ENCODE peak calls at places on chromosomes 5 and 9, in nine cellular contexts. H is NCI-H1105 treated with DMSO at 0.1 percent for 48 hours, M is kidney tubule cell, W is amygdala, C is HuH-7.5, I is Calu3, S is ACHN, A is AG04450, V is NCI-H187. Y is an unnamed sample.

GRCh38 chr9:69745716-69746538 is 13.9 kb downstream of the PTAR1 start:
- DNase-seq in H (no peak), M (no peak), W (no peak), C (no peak), I (no peak), S (peak), A (no peak), V (no peak), Y (no peak)

GRCh38 chr5:53481887-53482716 is 1.7 kb downstream of the FST start:
- DNase-seq in H (peak), M (peak), W (no peak), C (peak), I (peak), S (peak), A (no peak), V (no peak), Y (no peak)

GRCh38 chr9:131274674-131275331 is 1.5 kb downstream of the FAM78A start:
- DNase-seq in H (no peak), M (no peak), W (no peak), C (no peak), I (no peak), S (no peak), A (no peak), V (no peak), Y (no peak)

GRCh38 chr5:10423009-10423408 is 18.7 kb upstream of the ROPN1L start:
- DNase-seq in H (no peak), M (no peak), W (no peak), C (no peak), I (no peak), S (no peak), A (no peak), V (no peak), Y (no peak)

GRCh38 chr9:133058051-133058450 is 3.7 kb upstream of the CEL start:
- DNase-seq in H (no peak), M (no peak), W (no peak), C (no peak), I (no peak), S (no peak), A (no peak), V (no peak), Y (no peak)

GRCh38 chr9:76223749-76224340 is 170.4 kb downstream of the RFK start:
- DNase-seq in H (no peak), M (no peak), W (no peak), C (no peak), I (no peak), S (no peak), A (peak), V (no peak), Y (no peak)

GRCh38 chr5:149030838-149031397 is 31.9 kb downstream of the SH3TC2 start:
- DNase-seq in H (no peak), M (no peak), W (no peak), C (no peak), I (no peak), S (no peak), A (no peak), V (no peak), Y (no peak)

GRCh38 chr9:109382182-109382581 is 61.3 kb upstream of the EPB41L4B start:
- DNase-seq in H (no peak), M (peak), W (no peak), C (no peak), I (no peak), S (no peak), A (no peak), V (no peak), Y (no peak)

GRCh38 chr9:96121162-96121561 is 180.8 kb downstream of the HSD17B3 start:
- DNase-seq in H (no peak), M (no peak), W (no peak), C (no peak), I (no peak), S (no peak), A (no peak), V (no peak), Y (no peak)

GRCh38 chr9:91886433-91887031 is 63.5 kb downstream of the ROR2 start:
- DNase-seq in H (no peak), M (no peak), W (no peak), C (no peak), I (no peak), S (no peak), A (no peak), V (no peak), Y (no peak)

GRCh38 chr9:98080346-98080745 is 23.8 kb downstream of the NANS start:
- DNase-seq in H (no peak), M (no peak), W (no peak), C (no peak), I (no peak), S (no peak), A (no peak), V (no peak), Y (no peak)

GRCh38 chr9:98084396-98084795 is 27.9 kb downstream of the NANS start:
- DNase-seq in H (no peak), M (no peak), W (no peak), C (no peak), I (no peak), S (no peak), A (no peak), V (no peak), Y (no peak)

GRCh38 chr9:88077071-88077617 is 61.1 kb downstream of the SPATA31C2 start:
- DNase-seq in H (no peak), M (no peak), W (no peak), C (no peak), I (no peak), S (no peak), A (no peak), V (no peak), Y (no peak)

GRCh38 chr5:14779975-14780374 is 91.6 kb downstream of the ANKH start:
- DNase-seq in H (peak), M (no peak), W (no peak), C (no peak), I (no peak), S (no peak), A (no peak), V (no peak), Y (no peak)

GRCh38 chr9:27194401-27195091 is 85.5 kb downstream of the TEK start:
- DNase-seq in H (no peak), M (peak), W (no peak), C (no peak), I (no peak), S (peak), A (peak), V (no peak), Y (peak)

GRCh38 chr9:90019596-90019995 is 414.8 kb downstream of the GADD45G start:
- DNase-seq in H (no peak), M (no peak), W (no peak), C (no peak), I (no peak), S (no peak), A (no peak), V (no peak), Y (no peak)

GRCh38 chr5:102099766-102100331 is 196.2 kb downstream of the SLCO4C1 start:
- DNase-seq in H (no peak), M (no peak), W (no peak), C (no peak), I (no peak), S (no peak), A (no peak), V (no peak), Y (no peak)

GRCh38 chr5:86977185-86977584 is 290.5 kb upstream of the RASA1 start:
- DNase-seq in H (no peak), M (no peak), W (no peak), C (no peak), I (no peak), S (no peak), A (no peak), V (no peak), Y (no peak)